ENCODE peak calls at places on chromosomes 1 and 21, in seven cellular contexts. One of them, this sample, is unnamed.

GRCh38 chr1:221431068-221431651 is 310.7 kb downstream of the DUSP10 start:
- DNase-seq in neural progenitor cell: no peak
- DNase-seq in uterus: no peak
- DNase-seq in heart left ventricle: no peak
- DNase-seq in GM20000: no peak
- DNase-seq in astrocyte of the spinal cord: peak; percentile 53
- DNase-seq in thyroid gland: no peak
- DNase-seq in this sample: no peak

GRCh38 chr21:36691539-36692124 is 7.3 kb upstream of the SIM2 start:
- DNase-seq in neural progenitor cell: peak; percentile 43
- DNase-seq in uterus: no peak
- DNase-seq in heart left ventricle: no peak
- DNase-seq in GM20000: no peak
- DNase-seq in astrocyte of the spinal cord: no peak
- DNase-seq in thyroid gland: no peak
- DNase-seq in this sample: no peak

GRCh38 chr1:234217316-234217840 is 155.9 kb upstream of the COA6 start:
- DNase-seq in neural progenitor cell: no peak
- DNase-seq in uterus: no peak
- DNase-seq in heart left ventricle: no peak
- DNase-seq in GM20000: no peak
- DNase-seq in astrocyte of the spinal cord: no peak
- DNase-seq in thyroid gland: no peak
- DNase-seq in this sample: no peak

GRCh38 chr1:84330125-84330984 is 28.8 kb downstream of the SAMD13 start:
- DNase-seq in neural progenitor cell: no peak
- DNase-seq in uterus: no peak
- DNase-seq in heart left ventricle: no peak
- DNase-seq in GM20000: no peak
- DNase-seq in astrocyte of the spinal cord: peak; percentile 8
- DNase-seq in thyroid gland: peak; percentile 52
- DNase-seq in this sample: no peak

GRCh38 chr1:192475970-192476369 is 99.6 kb upstream of the RGS1 start:
- DNase-seq in neural progenitor cell: no peak
- DNase-seq in uterus: no peak
- DNase-seq in heart left ventricle: no peak
- DNase-seq in GM20000: no peak
- DNase-seq in astrocyte of the spinal cord: no peak
- DNase-seq in thyroid gland: no peak
- DNase-seq in this sample: no peak

GRCh38 chr21:34707876-34708325 is 39.1 kb downstream of the CLIC6 start:
- DNase-seq in neural progenitor cell: no peak
- DNase-seq in uterus: no peak
- DNase-seq in heart left ventricle: no peak
- DNase-seq in GM20000: peak; percentile 79
- DNase-seq in astrocyte of the spinal cord: no peak
- DNase-seq in thyroid gland: no peak
- DNase-seq in this sample: peak; percentile 63

GRCh38 chr1:96968582-96969378 is 247.2 kb downstream of the PTBP2 start:
- DNase-seq in neural progenitor cell: peak; percentile 20
- DNase-seq in uterus: no peak
- DNase-seq in heart left ventricle: no peak
- DNase-seq in GM20000: no peak
- DNase-seq in astrocyte of the spinal cord: peak; percentile 18
- DNase-seq in thyroid gland: no peak
- DNase-seq in this sample: no peak

GRCh38 chr1:44377925-44378784 is 23.1 kb upstream of the ERI3 start:
- DNase-seq in neural progenitor cell: peak; percentile 86
- DNase-seq in uterus: peak; percentile 27
- DNase-seq in heart left ventricle: peak; percentile 30
- DNase-seq in GM20000: peak; percentile 56
- DNase-seq in astrocyte of the spinal cord: peak; percentile 46
- DNase-seq in thyroid gland: peak; percentile 65
- DNase-seq in this sample: peak; percentile 8

GRCh38 chr1:198637915-198638437 is 864 bp upstream of the PTPRC start:
- DNase-seq in neural progenitor cell: no peak
- DNase-seq in uterus: no peak
- DNase-seq in heart left ventricle: no peak
- DNase-seq in GM20000: no peak
- DNase-seq in astrocyte of the spinal cord: no peak
- DNase-seq in thyroid gland: no peak
- DNase-seq in this sample: peak; percentile 37

GRCh38 chr1:3196577-3197245 is 127.7 kb downstream of the PRDM16 start:
- DNase-seq in neural progenitor cell: no peak
- DNase-seq in uterus: no peak
- DNase-seq in heart left ventricle: peak; percentile 50
- DNase-seq in GM20000: no peak
- DNase-seq in astrocyte of the spinal cord: no peak
- DNase-seq in thyroid gland: no peak
- DNase-seq in this sample: no peak

GRCh38 chr1:154239491-154239890 is 18.7 kb downstream of the UBAP2L start:
- DNase-seq in neural progenitor cell: no peak
- DNase-seq in uterus: no peak
- DNase-seq in heart left ventricle: no peak
- DNase-seq in GM20000: no peak
- DNase-seq in astrocyte of the spinal cord: no peak
- DNase-seq in thyroid gland: no peak
- DNase-seq in this sample: no peak

GRCh38 chr1:184860535-184860934 is 105.9 kb upstream of the EDEM3 start:
- DNase-seq in neural progenitor cell: no peak
- DNase-seq in uterus: no peak
- DNase-seq in heart left ventricle: no peak
- DNase-seq in GM20000: no peak
- DNase-seq in astrocyte of the spinal cord: no peak
- DNase-seq in thyroid gland: no peak
- DNase-seq in this sample: no peak

GRCh38 chr21:45615145-45615711 is 28.3 kb upstream of the PCBP3 start:
- DNase-seq in neural progenitor cell: no peak
- DNase-seq in uterus: no peak
- DNase-seq in heart left ventricle: no peak
- DNase-seq in GM20000: peak; percentile 76
- DNase-seq in astrocyte of the spinal cord: peak; percentile 57
- DNase-seq in thyroid gland: no peak
- DNase-seq in this sample: peak; percentile 71

GRCh38 chr1:162882248-162882666 is 21.3 kb upstream of the CCDC190 start:
- DNase-seq in neural progenitor cell: no peak
- DNase-seq in uterus: no peak
- DNase-seq in heart left ventricle: no peak
- DNase-seq in GM20000: no peak
- DNase-seq in astrocyte of the spinal cord: no peak
- DNase-seq in thyroid gland: no peak
- DNase-seq in this sample: no peak

GRCh38 chr21:45465105-45465504 is 60.1 kb downstream of the COL18A1 start:
- DNase-seq in neural progenitor cell: no peak
- DNase-seq in uterus: no peak
- DNase-seq in heart left ventricle: no peak
- DNase-seq in GM20000: no peak
- DNase-seq in astrocyte of the spinal cord: no peak
- DNase-seq in thyroid gland: no peak
- DNase-seq in this sample: no peak

GRCh38 chr1:213110349-213111300 is 59.6 kb downstream of the RPS6KC1 start:
- DNase-seq in neural progenitor cell: peak; percentile 2
- DNase-seq in uterus: no peak
- DNase-seq in heart left ventricle: no peak
- DNase-seq in GM20000: peak; percentile 12
- DNase-seq in astrocyte of the spinal cord: no peak
- DNase-seq in thyroid gland: no peak
- DNase-seq in this sample: peak; percentile 15

GRCh38 chr1:153339802-153340201 is 8.8 kb downstream of the PGLYRP4 start:
- DNase-seq in neural progenitor cell: no peak
- DNase-seq in uterus: no peak
- DNase-seq in heart left ventricle: no peak
- DNase-seq in GM20000: peak; percentile 23
- DNase-seq in astrocyte of the spinal cord: no peak
- DNase-seq in thyroid gland: no peak
- DNase-seq in this sample: no peak

GRCh38 chr1:226424228-226425003 is 16.5 kb upstream of the PARP1 start:
- DNase-seq in neural progenitor cell: peak; percentile 56
- DNase-seq in uterus: no peak
- DNase-seq in heart left ventricle: no peak
- DNase-seq in GM20000: peak; percentile 69
- DNase-seq in astrocyte of the spinal cord: peak; percentile 38
- DNase-seq in thyroid gland: no peak
- DNase-seq in this sample: no peak

GRCh38 chr21:46189213-46189958 is 5.1 kb upstream of the SPATC1L start:
- DNase-seq in neural progenitor cell: no peak
- DNase-seq in uterus: no peak
- DNase-seq in heart left ventricle: no peak
- DNase-seq in GM20000: no peak
- DNase-seq in astrocyte of the spinal cord: peak; percentile 65
- DNase-seq in thyroid gland: no peak
- DNase-seq in this sample: no peak

GRCh38 chr1:185598326-185598725 is 135.9 kb upstream of the HMCN1 start:
- DNase-seq in neural progenitor cell: no peak
- DNase-seq in uterus: no peak
- DNase-seq in heart left ventricle: no peak
- DNase-seq in GM20000: no peak
- DNase-seq in astrocyte of the spinal cord: no peak
- DNase-seq in thyroid gland: no peak
- DNase-seq in this sample: no peak

GRCh38 chr1:82979593-82980230 is 1019.2 kb downstream of the TTLL7 start:
- DNase-seq in neural progenitor cell: no peak
- DNase-seq in uterus: no peak
- DNase-seq in heart left ventricle: no peak
- DNase-seq in GM20000: peak; percentile 32
- DNase-seq in astrocyte of the spinal cord: no peak
- DNase-seq in thyroid gland: no peak
- DNase-seq in this sample: peak; percentile 16

DNA sequence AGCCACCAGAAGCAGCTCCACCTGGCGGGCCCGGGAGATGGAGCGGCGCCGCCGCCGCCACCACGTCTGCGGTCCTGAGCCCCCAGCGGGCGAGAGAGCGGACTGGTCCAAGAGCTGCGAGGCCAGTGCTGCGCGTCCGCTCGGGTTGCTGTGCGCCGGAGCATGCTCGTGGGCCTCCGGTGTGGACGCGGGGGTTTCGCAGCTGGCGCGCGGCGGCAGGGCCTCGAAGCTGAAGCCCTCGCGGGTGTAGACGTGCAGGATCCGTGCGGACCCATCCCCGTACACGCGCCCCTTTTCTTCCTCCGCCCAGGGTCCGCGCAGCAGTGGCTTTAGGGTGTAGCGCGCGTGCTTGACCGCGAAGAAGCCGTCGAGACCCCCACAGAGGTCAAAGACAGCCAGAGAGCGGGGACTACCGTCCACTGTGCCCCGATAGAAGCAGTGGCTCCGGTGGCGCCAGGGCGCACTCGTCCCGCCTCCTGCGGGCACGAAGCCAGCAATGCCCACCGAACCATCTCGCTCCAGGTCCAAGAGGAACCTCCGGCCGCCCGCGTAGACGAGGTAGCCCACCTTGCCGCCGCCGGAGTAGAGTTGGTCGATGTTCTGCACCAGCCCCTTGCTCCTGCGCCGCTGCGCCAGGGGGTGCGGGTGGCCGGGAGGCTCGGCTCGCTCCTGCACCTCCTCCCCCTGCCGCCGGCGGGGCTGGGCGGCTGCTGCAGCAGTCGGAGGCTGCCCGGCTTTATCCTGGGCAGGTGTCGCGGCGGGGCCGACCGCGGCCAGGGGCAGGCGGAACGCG is 1.1 kb downstream of the ADAMTS5 start:
- DNase-seq in neural progenitor cell: peak; percentile 87
- DNase-seq in uterus: peak; percentile 80
- DNase-seq in heart left ventricle: peak; percentile 40
- DNase-seq in GM20000: peak; percentile 25
- DNase-seq in astrocyte of the spinal cord: no peak
- DNase-seq in thyroid gland: peak; percentile 83
- DNase-seq in this sample: no peak
- TF ChIP-seq CTCF in neural progenitor cell: peak; percentile 63
- TF ChIP-seq CTCF in uterus: peak; percentile 79
- TF ChIP-seq CTCF in heart left ventricle: peak; percentile 51
- TF ChIP-seq CTCF in GM20000: no peak
- TF ChIP-seq CTCF in astrocyte of the spinal cord: peak; percentile 45
- TF ChIP-seq CTCF in thyroid gland: peak; percentile 12
- TF ChIP-seq CTCF in this sample: no peak

GRCh38 chr1:63794927-63795326 is 21.1 kb downstream of the ROR1 start:
- DNase-seq in neural progenitor cell: peak; percentile 56
- DNase-seq in uterus: no peak
- DNase-seq in heart left ventricle: no peak
- DNase-seq in GM20000: no peak
- DNase-seq in astrocyte of the spinal cord: peak; percentile 88
- DNase-seq in thyroid gland: no peak
- DNase-seq in this sample: no peak

GRCh38 chr1:63793741-63794240 is 20.0 kb downstream of the ROR1 start:
- DNase-seq in neural progenitor cell: no peak
- DNase-seq in uterus: no peak
- DNase-seq in heart left ventricle: no peak
- DNase-seq in GM20000: no peak
- DNase-seq in astrocyte of the spinal cord: no peak
- DNase-seq in thyroid gland: no peak
- DNase-seq in this sample: no peak

GRCh38 chr1:63792152-63792551 is 18.3 kb downstream of the ROR1 start:
- DNase-seq in neural progenitor cell: no peak
- DNase-seq in uterus: no peak
- DNase-seq in heart left ventricle: no peak
- DNase-seq in GM20000: no peak
- DNase-seq in astrocyte of the spinal cord: no peak
- DNase-seq in thyroid gland: no peak
- DNase-seq in this sample: no peak

GRCh38 chr1:63795455-63795854 is 21.6 kb downstream of the ROR1 start:
- DNase-seq in neural progenitor cell: no peak
- DNase-seq in uterus: no peak
- DNase-seq in heart left ventricle: no peak
- DNase-seq in GM20000: no peak
- DNase-seq in astrocyte of the spinal cord: no peak
- DNase-seq in thyroid gland: peak; percentile 50
- DNase-seq in this sample: no peak

GRCh38 chr1:63794354-63794753 is 20.5 kb downstream of the ROR1 start:
- DNase-seq in neural progenitor cell: no peak
- DNase-seq in uterus: no peak
- DNase-seq in heart left ventricle: no peak
- DNase-seq in GM20000: no peak
- DNase-seq in astrocyte of the spinal cord: no peak
- DNase-seq in thyroid gland: no peak
- DNase-seq in this sample: no peak
- TF ChIP-seq CTCF in neural progenitor cell: no peak
- TF ChIP-seq CTCF in uterus: no peak
- TF ChIP-seq CTCF in heart left ventricle: no peak
- TF ChIP-seq CTCF in GM20000: no peak
- TF ChIP-seq CTCF in astrocyte of the spinal cord: no peak
- TF ChIP-seq CTCF in thyroid gland: no peak
- TF ChIP-seq CTCF in this sample: no peak

GRCh38 chr1:63739452-63739851 is 34.4 kb upstream of the ROR1 start:
- DNase-seq in neural progenitor cell: no peak
- DNase-seq in uterus: no peak
- DNase-seq in heart left ventricle: no peak
- DNase-seq in GM20000: no peak
- DNase-seq in astrocyte of the spinal cord: no peak
- DNase-seq in thyroid gland: no peak
- DNase-seq in this sample: no peak
- TF ChIP-seq CTCF in neural progenitor cell: no peak
- TF ChIP-seq CTCF in uterus: no peak
- TF ChIP-seq CTCF in heart left ventricle: no peak
- TF ChIP-seq CTCF in GM20000: no peak
- TF ChIP-seq CTCF in astrocyte of the spinal cord: no peak
- TF ChIP-seq CTCF in thyroid gland: no peak
- TF ChIP-seq CTCF in this sample: no peak

DNA sequence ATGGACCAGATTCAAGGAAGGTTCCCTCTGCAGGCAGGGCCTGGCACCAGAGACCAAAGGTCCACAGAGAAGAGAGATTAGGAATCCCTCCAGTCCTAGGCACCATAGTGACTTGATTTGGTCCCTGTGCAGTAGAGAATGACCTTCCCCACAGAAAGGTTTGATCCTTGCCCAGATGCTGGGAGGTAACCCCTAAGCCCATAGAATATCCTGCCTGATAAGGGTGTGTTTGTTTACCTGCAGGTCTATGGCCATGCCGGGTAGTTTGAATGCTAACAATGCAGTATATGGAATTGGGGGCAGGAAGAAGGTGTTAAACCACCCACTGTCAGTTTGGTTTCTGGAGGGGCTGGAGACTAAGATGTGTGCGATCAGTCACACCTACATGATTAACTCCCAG is 57.1 kb upstream of the NFASC start:
- DNase-seq in neural progenitor cell: no peak
- DNase-seq in uterus: no peak
- DNase-seq in heart left ventricle: no peak
- DNase-seq in GM20000: no peak
- DNase-seq in astrocyte of the spinal cord: no peak
- DNase-seq in thyroid gland: no peak
- DNase-seq in this sample: no peak
- TF ChIP-seq CTCF in neural progenitor cell: no peak
- TF ChIP-seq CTCF in uterus: no peak
- TF ChIP-seq CTCF in heart left ventricle: no peak
- TF ChIP-seq CTCF in GM20000: no peak
- TF ChIP-seq CTCF in astrocyte of the spinal cord: no peak
- TF ChIP-seq CTCF in thyroid gland: no peak
- TF ChIP-seq CTCF in this sample: no peak

This sample was measured in GM06990.